ENCODE peak calls at places on chromosomes 1 and 21, in ten cellular contexts. One of them, this sample, is unnamed.

GRCh38 chr1:226148121-226148648 is 38.4 kb downstream of the ACBD3 start:
- DNase-seq in BE2C: no peak
- DNase-seq in cardiac muscle cell: no peak
- DNase-seq in endothelial cell of umbilical vein: no peak
- DNase-seq in pancreas: no peak
- DNase-seq in breast epithelium: no peak
- DNase-seq in choroid plexus epithelial cell: no peak
- DNase-seq in GM20000: no peak
- DNase-seq in neural crest cell: no peak
- DNase-seq in left lung: no peak
- DNase-seq in this sample: no peak

GRCh38 chr1:160328171-160328570 is 14.9 kb downstream of the COPA start:
- DNase-seq in endothelial cell of umbilical vein: no peak
- DNase-seq in pancreas: no peak
- DNase-seq in left lung: no peak
- DNase-seq in neural crest cell: no peak
- DNase-seq in breast epithelium: no peak
- DNase-seq in BE2C: no peak
- DNase-seq in cardiac muscle cell: no peak
- DNase-seq in GM20000: no peak
- DNase-seq in choroid plexus epithelial cell: no peak
- DNase-seq in this sample: no peak

GRCh38 chr1:15714438-15715136 is 21.5 kb upstream of the SLC25A34 start:
- DNase-seq in GM20000: no peak
- DNase-seq in left lung: no peak
- DNase-seq in endothelial cell of umbilical vein: no peak
- DNase-seq in choroid plexus epithelial cell: peak; percentile 85
- DNase-seq in pancreas: no peak
- DNase-seq in neural crest cell: no peak
- DNase-seq in BE2C: no peak
- DNase-seq in cardiac muscle cell: peak; percentile 84
- DNase-seq in breast epithelium: no peak
- DNase-seq in this sample: no peak

GRCh38 chr1:227781314-227781930 is 34.1 kb upstream of the PRSS38 start:
- DNase-seq in BE2C: no peak
- DNase-seq in breast epithelium: no peak
- DNase-seq in GM20000: no peak
- DNase-seq in endothelial cell of umbilical vein: no peak
- DNase-seq in pancreas: no peak
- DNase-seq in choroid plexus epithelial cell: no peak
- DNase-seq in neural crest cell: no peak
- DNase-seq in cardiac muscle cell: no peak
- DNase-seq in left lung: peak; percentile 73
- DNase-seq in this sample: no peak

GRCh38 chr1:43768168-43768567 is 60.8 kb downstream of the ST3GAL3 start:
- DNase-seq in pancreas: no peak
- DNase-seq in neural crest cell: no peak
- DNase-seq in left lung: no peak
- DNase-seq in choroid plexus epithelial cell: no peak
- DNase-seq in GM20000: no peak
- DNase-seq in breast epithelium: no peak
- DNase-seq in endothelial cell of umbilical vein: no peak
- DNase-seq in BE2C: no peak
- DNase-seq in cardiac muscle cell: no peak
- DNase-seq in this sample: no peak

GRCh38 chr21:40681164-40681859 is 165.6 kb downstream of the DSCAM start:
- DNase-seq in BE2C: no peak
- DNase-seq in neural crest cell: no peak
- DNase-seq in cardiac muscle cell: no peak
- DNase-seq in endothelial cell of umbilical vein: no peak
- DNase-seq in choroid plexus epithelial cell: no peak
- DNase-seq in pancreas: peak; percentile 28
- DNase-seq in breast epithelium: no peak
- DNase-seq in left lung: no peak
- DNase-seq in GM20000: no peak
- DNase-seq in this sample: no peak

GRCh38 chr1:44072204-44072603 is 40.9 kb upstream of the SLC6A9 start:
- DNase-seq in cardiac muscle cell: peak; percentile 95
- DNase-seq in breast epithelium: no peak
- DNase-seq in GM20000: no peak
- DNase-seq in endothelial cell of umbilical vein: no peak
- DNase-seq in choroid plexus epithelial cell: peak; percentile 89
- DNase-seq in neural crest cell: no peak
- DNase-seq in left lung: no peak
- DNase-seq in BE2C: no peak
- DNase-seq in pancreas: no peak
- DNase-seq in this sample: no peak

GRCh38 chr1:45510036-45510971 is 10.2 kb downstream of the MMACHC start:
- DNase-seq in BE2C: no peak
- DNase-seq in left lung: no peak
- DNase-seq in endothelial cell of umbilical vein: no peak
- DNase-seq in cardiac muscle cell: no peak
- DNase-seq in breast epithelium: no peak
- DNase-seq in choroid plexus epithelial cell: no peak
- DNase-seq in GM20000: no peak
- DNase-seq in neural crest cell: no peak
- DNase-seq in pancreas: no peak
- DNase-seq in this sample: no peak

GRCh38 chr21:44392185-44392584 is 38.8 kb downstream of the TRPM2 start:
- DNase-seq in choroid plexus epithelial cell: no peak
- DNase-seq in pancreas: no peak
- DNase-seq in GM20000: no peak
- DNase-seq in neural crest cell: no peak
- DNase-seq in BE2C: no peak
- DNase-seq in endothelial cell of umbilical vein: no peak
- DNase-seq in breast epithelium: no peak
- DNase-seq in cardiac muscle cell: no peak
- DNase-seq in left lung: peak; percentile 11
- DNase-seq in this sample: no peak

GRCh38 chr21:44397431-44398031 is 44.1 kb downstream of the TRPM2 start:
- DNase-seq in GM20000: no peak
- DNase-seq in choroid plexus epithelial cell: no peak
- DNase-seq in endothelial cell of umbilical vein: no peak
- DNase-seq in pancreas: no peak
- DNase-seq in neural crest cell: no peak
- DNase-seq in breast epithelium: no peak
- DNase-seq in left lung: peak; percentile 57
- DNase-seq in BE2C: no peak
- DNase-seq in cardiac muscle cell: no peak
- DNase-seq in this sample: no peak

GRCh38 chr21:44392916-44393315 is 39.5 kb downstream of the TRPM2 start:
- DNase-seq in cardiac muscle cell: no peak
- DNase-seq in left lung: no peak
- DNase-seq in choroid plexus epithelial cell: no peak
- DNase-seq in BE2C: no peak
- DNase-seq in endothelial cell of umbilical vein: no peak
- DNase-seq in neural crest cell: no peak
- DNase-seq in breast epithelium: no peak
- DNase-seq in pancreas: no peak
- DNase-seq in GM20000: peak; percentile 11
- DNase-seq in this sample: no peak

GRCh38 chr21:44394733-44395132 is 41.3 kb downstream of the TRPM2 start:
- DNase-seq in GM20000: no peak
- DNase-seq in neural crest cell: no peak
- DNase-seq in choroid plexus epithelial cell: no peak
- DNase-seq in breast epithelium: no peak
- DNase-seq in BE2C: no peak
- DNase-seq in left lung: no peak
- DNase-seq in endothelial cell of umbilical vein: no peak
- DNase-seq in cardiac muscle cell: no peak
- DNase-seq in pancreas: no peak
- DNase-seq in this sample: no peak

GRCh38 chr21:44395260-44395659 is 41.8 kb downstream of the TRPM2 start:
- DNase-seq in neural crest cell: no peak
- DNase-seq in cardiac muscle cell: no peak
- DNase-seq in breast epithelium: no peak
- DNase-seq in endothelial cell of umbilical vein: no peak
- DNase-seq in choroid plexus epithelial cell: no peak
- DNase-seq in GM20000: no peak
- DNase-seq in pancreas: no peak
- DNase-seq in left lung: peak; percentile 55
- DNase-seq in BE2C: no peak
- DNase-seq in this sample: no peak
- TF ChIP-seq CTCF in neural crest cell: no peak
- TF ChIP-seq CTCF in cardiac muscle cell: no peak
- TF ChIP-seq CTCF in breast epithelium: no peak
- TF ChIP-seq CTCF in endothelial cell of umbilical vein: no peak
- TF ChIP-seq CTCF in choroid plexus epithelial cell: no peak
- TF ChIP-seq CTCF in GM20000: no peak
- TF ChIP-seq CTCF in pancreas: no peak
- TF ChIP-seq CTCF in left lung: no peak
- TF ChIP-seq CTCF in BE2C: no peak
- TF ChIP-seq CTCF in this sample: no peak

DNA sequence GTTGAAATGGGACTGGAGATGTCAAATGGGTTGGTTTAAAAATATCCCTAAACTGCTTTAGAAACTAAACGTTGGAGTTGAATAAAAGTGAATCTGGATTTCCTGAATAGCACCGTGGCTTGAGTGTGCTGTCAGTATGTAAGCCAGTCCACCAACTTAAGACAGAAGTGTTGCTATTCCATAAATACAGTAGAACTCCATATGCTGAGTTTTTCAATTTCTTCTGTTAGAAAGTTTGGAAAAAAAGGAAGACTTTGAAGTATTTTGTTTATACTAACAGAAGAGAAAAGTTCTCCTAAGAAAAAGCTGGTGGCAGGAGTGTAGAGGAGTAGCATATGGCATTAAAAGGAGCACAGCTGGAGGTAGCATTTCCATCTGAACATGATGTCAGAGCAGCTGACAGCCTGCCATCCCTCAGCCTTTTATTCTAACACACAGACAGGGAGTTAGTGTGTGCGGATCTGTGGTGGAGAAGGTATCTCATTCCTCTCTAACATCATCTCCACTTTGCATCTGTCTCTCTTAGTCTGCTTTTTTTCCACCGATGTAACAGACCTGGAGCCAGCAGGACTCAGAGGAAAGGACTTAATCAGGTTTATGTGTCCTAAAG is at the start of gene ZBTB18:
- DNase-seq in endothelial cell of umbilical vein: peak; percentile 72
- DNase-seq in left lung: no peak
- DNase-seq in GM20000: no peak
- DNase-seq in choroid plexus epithelial cell: peak; percentile 87
- DNase-seq in pancreas: no peak
- DNase-seq in cardiac muscle cell: peak; percentile 42
- DNase-seq in neural crest cell: no peak
- DNase-seq in BE2C: peak; percentile 80
- DNase-seq in breast epithelium: no peak
- DNase-seq in this sample: no peak
- TF ChIP-seq CTCF in endothelial cell of umbilical vein: no peak
- TF ChIP-seq CTCF in left lung: no peak
- TF ChIP-seq CTCF in GM20000: no peak
- TF ChIP-seq CTCF in choroid plexus epithelial cell: no peak
- TF ChIP-seq CTCF in pancreas: no peak
- TF ChIP-seq CTCF in cardiac muscle cell: no peak
- TF ChIP-seq CTCF in neural crest cell: no peak
- TF ChIP-seq CTCF in BE2C: no peak
- TF ChIP-seq CTCF in breast epithelium: no peak
- TF ChIP-seq CTCF in this sample: no peak

DNA sequence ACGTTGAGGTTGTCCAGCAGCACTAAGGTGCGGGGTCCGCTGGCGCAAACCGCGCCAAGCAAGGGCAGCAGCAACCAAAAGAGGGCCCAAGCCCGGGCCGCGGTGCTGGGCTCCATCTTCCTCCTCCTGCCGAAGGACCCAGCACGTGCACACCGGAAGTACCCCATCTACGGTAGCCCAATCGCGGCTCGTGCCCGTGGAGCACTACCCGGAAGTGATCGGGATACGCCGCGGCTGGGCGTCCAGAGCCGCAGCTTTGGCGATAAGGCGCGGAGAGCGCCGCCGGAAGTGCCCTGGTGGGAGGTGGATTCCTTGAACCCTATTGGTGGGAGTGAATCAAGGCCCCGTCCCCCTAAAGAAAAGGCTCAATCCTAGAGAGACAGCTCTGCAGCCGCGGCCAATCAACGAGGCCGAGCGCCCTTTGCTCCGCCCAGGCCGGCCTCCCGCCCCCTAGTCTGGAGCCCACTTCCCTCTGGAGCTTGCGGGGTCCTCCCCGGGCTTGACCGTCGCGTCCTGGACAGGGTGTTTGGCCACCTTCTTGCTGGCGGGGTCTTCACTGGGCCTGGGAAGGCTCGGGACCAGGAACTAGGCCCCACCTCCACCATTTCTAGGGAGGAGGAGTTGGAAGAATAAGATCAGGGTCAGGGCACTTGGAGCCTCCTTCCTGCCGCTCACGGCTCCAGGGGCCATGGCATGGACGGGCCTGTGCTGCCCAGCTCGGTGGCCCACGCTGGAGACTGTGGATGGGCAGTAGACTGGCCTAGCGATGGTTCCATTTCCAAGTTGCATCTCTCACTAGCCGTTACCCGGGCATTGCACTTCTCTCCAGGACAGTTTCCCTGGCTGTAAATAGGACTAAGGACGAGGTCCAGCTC is at the start of gene DDOST:
- DNase-seq in endothelial cell of umbilical vein: peak; percentile 98
- DNase-seq in BE2C: peak; percentile 93
- DNase-seq in breast epithelium: peak; percentile 94
- DNase-seq in pancreas: peak; percentile 95
- DNase-seq in cardiac muscle cell: peak; percentile 98
- DNase-seq in GM20000: peak; percentile 96
- DNase-seq in left lung: peak; percentile 98
- DNase-seq in choroid plexus epithelial cell: peak; percentile 98
- DNase-seq in neural crest cell: peak; percentile 89
- DNase-seq in this sample: peak; percentile 83
- TF ChIP-seq CTCF in endothelial cell of umbilical vein: peak; percentile 64
- TF ChIP-seq CTCF in BE2C: peak; percentile 35
- TF ChIP-seq CTCF in breast epithelium: peak; percentile 32
- TF ChIP-seq CTCF in pancreas: peak; percentile 30
- TF ChIP-seq CTCF in cardiac muscle cell: peak; percentile 34
- TF ChIP-seq CTCF in GM20000: no peak
- TF ChIP-seq CTCF in left lung: peak; percentile 50
- TF ChIP-seq CTCF in choroid plexus epithelial cell: peak; percentile 60
- TF ChIP-seq CTCF in neural crest cell: peak; percentile 55
- TF ChIP-seq CTCF in this sample: no peak

GRCh38 chr1:153792631-153793041 is 17.4 kb downstream of the SLC27A3 start:
- DNase-seq in cardiac muscle cell: no peak
- DNase-seq in endothelial cell of umbilical vein: no peak
- DNase-seq in left lung: no peak
- DNase-seq in choroid plexus epithelial cell: no peak
- DNase-seq in GM20000: no peak
- DNase-seq in BE2C: no peak
- DNase-seq in breast epithelium: no peak
- DNase-seq in neural crest cell: no peak
- DNase-seq in pancreas: no peak
- DNase-seq in this sample: no peak

GRCh38 chr1:153790282-153790995 is 15.2 kb downstream of the SLC27A3 start:
- DNase-seq in GM20000: no peak
- DNase-seq in pancreas: no peak
- DNase-seq in endothelial cell of umbilical vein: peak; percentile 85
- DNase-seq in cardiac muscle cell: peak; percentile 93
- DNase-seq in breast epithelium: peak; percentile 68
- DNase-seq in BE2C: no peak
- DNase-seq in choroid plexus epithelial cell: peak; percentile 59
- DNase-seq in left lung: no peak
- DNase-seq in neural crest cell: no peak
- DNase-seq in this sample: no peak

GRCh38 chr1:153793261-153793972 is 18.2 kb downstream of the SLC27A3 start:
- DNase-seq in pancreas: no peak
- DNase-seq in left lung: no peak
- DNase-seq in endothelial cell of umbilical vein: no peak
- DNase-seq in breast epithelium: no peak
- DNase-seq in BE2C: no peak
- DNase-seq in choroid plexus epithelial cell: no peak
- DNase-seq in GM20000: no peak
- DNase-seq in neural crest cell: peak; percentile 26
- DNase-seq in cardiac muscle cell: no peak
- DNase-seq in this sample: no peak

GRCh38 chr1:153790996-153791855 is 16.0 kb downstream of the SLC27A3 start:
- DNase-seq in GM20000: peak; percentile 87
- DNase-seq in pancreas: no peak
- DNase-seq in neural crest cell: no peak
- DNase-seq in left lung: no peak
- DNase-seq in cardiac muscle cell: peak; percentile 95
- DNase-seq in choroid plexus epithelial cell: peak; percentile 94
- DNase-seq in BE2C: no peak
- DNase-seq in endothelial cell of umbilical vein: no peak
- DNase-seq in breast epithelium: no peak
- DNase-seq in this sample: no peak

DNA sequence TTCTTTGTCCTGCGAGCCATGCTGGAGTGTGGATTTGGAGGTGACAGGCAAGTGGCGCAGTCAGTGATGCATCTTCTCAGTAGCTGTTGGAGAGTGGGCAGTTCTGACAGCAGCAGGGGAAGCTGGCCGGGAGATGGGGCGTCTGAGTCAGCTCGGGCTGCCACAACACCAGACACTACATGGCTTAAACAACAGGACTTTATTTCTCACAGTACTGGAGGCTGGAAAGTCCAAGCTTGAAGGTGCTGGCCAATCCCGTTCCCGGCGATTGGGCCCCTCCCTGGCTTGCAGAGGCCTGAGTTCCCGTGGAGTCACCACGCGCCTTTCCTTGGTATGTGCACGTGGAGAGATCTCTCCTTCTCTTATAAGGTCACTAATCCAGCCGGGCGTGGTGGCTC is 16.6 kb downstream of the SLC27A3 start:
- DNase-seq in left lung: no peak
- DNase-seq in GM20000: peak; percentile 56
- DNase-seq in choroid plexus epithelial cell: peak; percentile 70
- DNase-seq in neural crest cell: no peak
- DNase-seq in endothelial cell of umbilical vein: no peak
- DNase-seq in cardiac muscle cell: peak; percentile 41
- DNase-seq in BE2C: no peak
- DNase-seq in pancreas: no peak
- DNase-seq in breast epithelium: no peak
- DNase-seq in this sample: no peak
- TF ChIP-seq CTCF in left lung: no peak
- TF ChIP-seq CTCF in GM20000: no peak
- TF ChIP-seq CTCF in choroid plexus epithelial cell: peak; percentile 35
- TF ChIP-seq CTCF in neural crest cell: no peak
- TF ChIP-seq CTCF in endothelial cell of umbilical vein: no peak
- TF ChIP-seq CTCF in cardiac muscle cell: no peak
- TF ChIP-seq CTCF in BE2C: no peak
- TF ChIP-seq CTCF in pancreas: no peak
- TF ChIP-seq CTCF in breast epithelium: no peak
- TF ChIP-seq CTCF in this sample: no peak